ENCODE peak calls at places on chromosomes 4 and X, in six cellular contexts. G is natural killer cell; Y is activated T-cell treated with anti-CD3 and anti-CD28 coated beads, Interleukin-2, amount 50 U/mL, for 72 hours; C is upper lobe of left lung; J is left cardiac atrium; S is stimulated activated naive CD8-positive, alpha-beta T cell treated with anti-CD3 and anti-CD28 coated beads, Interleukin-15, amount 100 ng/mL, for 72 hours. W is an unnamed sample.

GRCh38 chr4:110467400-110467799 is 8.6 kb upstream of the ENPEP start:
- ATAC-seq in G (no peak), Y (no peak), C (no peak), J (no peak), S (no peak), W (no peak)

GRCh38 chr4:58357947-58358346 is 1247.8 kb upstream of the IGFBP7 start:
- ATAC-seq in G (no peak), Y (no peak), C (no peak), J (no peak), S (no peak), W (no peak)

GRCh38 chr4:3483471-3483921 is 20.4 kb downstream of the DOK7 start:
- ATAC-seq in G (no peak), Y (no peak), C (no peak), J (peak), S (no peak), W (peak)

GRCh38 chr4:158299459-158300007 is 89.2 kb downstream of the TMEM144 start:
- ATAC-seq in G (no peak), Y (no peak), C (no peak), J (no peak), S (no peak), W (no peak)

GRCh38 chrX:133215747-133216146 is 2.4 kb downstream of the TFDP3 start:
- ATAC-seq in G (no peak), Y (no peak), C (no peak), J (no peak), S (no peak), W (no peak)

GRCh38 chr4:89100853-89101252 is 10.5 kb upstream of the TIGD2 start:
- ATAC-seq in G (no peak), Y (peak), C (no peak), J (no peak), S (peak), W (no peak)

GRCh38 chr4:10371869-10372471 is 85.3 kb downstream of the ZNF518B start:
- ATAC-seq in G (no peak), Y (no peak), C (no peak), J (no peak), S (no peak), W (no peak)

GRCh38 chr4:168830777-168831512 is 179.1 kb downstream of the CBR4 start:
- ATAC-seq in G (no peak), Y (no peak), C (peak), J (no peak), S (no peak), W (no peak)

GRCh38 chr4:41611881-41612871 is 74.2 kb downstream of the LIMCH1 start:
- ATAC-seq in G (no peak), Y (no peak), C (peak), J (peak), S (no peak), W (peak)

GRCh38 chr4:97582890-97583289 is 560.4 kb downstream of the STPG2 start:
- ATAC-seq in G (no peak), Y (no peak), C (no peak), J (no peak), S (no peak), W (no peak)

GRCh38 chrX:10208953-10209352 is 52.2 kb downstream of the CLCN4 start:
- ATAC-seq in G (no peak), Y (no peak), C (no peak), J (no peak), S (no peak), W (no peak)

GRCh38 chr4:6767725-6768538 is 14.6 kb upstream of the KIAA0232 start:
- ATAC-seq in G (no peak), Y (no peak), C (peak), J (no peak), S (no peak), W (peak)

GRCh38 chr4:139892973-139893736 is 227.5 kb downstream of the MGST2 start:
- ATAC-seq in G (no peak), Y (no peak), C (no peak), J (no peak), S (no peak), W (no peak)

GRCh38 chr4:26284536-26284935 is 36.3 kb upstream of the RBPJ start:
- ATAC-seq in G (no peak), Y (no peak), C (no peak), J (no peak), S (no peak), W (no peak)

GRCh38 chr4:85790582-85790981 is 315.6 kb downstream of the ARHGAP24 start:
- ATAC-seq in G (no peak), Y (no peak), C (peak), J (no peak), S (no peak), W (no peak)

GRCh38 chrX:42289492-42290385 is 366.4 kb upstream of the CASK start:
- ATAC-seq in G (no peak), Y (peak), C (no peak), J (no peak), S (no peak), W (no peak)

GRCh38 chrX:134171661-134172587 is 65.1 kb upstream of the CCDC160 start:
- ATAC-seq in G (peak), Y (peak), C (peak), J (peak), S (peak), W (peak)

GRCh38 chr4:41517121-41517520 is 20.8 kb upstream of the LIMCH1 start:
- ATAC-seq in G (no peak), Y (no peak), C (no peak), J (no peak), S (no peak), W (no peak)

GRCh38 chrX:134717698-134718328 is 59.5 kb upstream of the PLAC1 start:
- ATAC-seq in G (no peak), Y (peak), C (peak), J (no peak), S (peak), W (no peak)

W was measured in gastroesophageal sphincter.